ENCODE peak calls at places on chromosomes 13 and 19, in six cellular contexts. L, O, G, P, F and S are unnamed samples. For H3K36me3 and H3K4me1, the result is how much of the 10 kb centered on the place peaks cover.

GRCh38 chr13:98144501-98145350 is 1.8 kb downstream of the FARP1 start:
- DNase-seq in G (no peak), P (no peak), F (peak), L (peak), O (no peak), S (no peak)

GRCh38 chr13:23159205-23159586 is 21.6 kb upstream of the SGCG start:
- DNase-seq in F (no peak), G (no peak), O (peak), L (peak), P (no peak), S (no peak)

GRCh38 chr13:30905932-30906383 is at the start of gene MEDAG:
- DNase-seq in G (peak), L (peak), F (no peak), O (peak), P (peak), S (peak)

GRCh38 chr13:29507356-29507755 is 88.1 kb downstream of the SLC7A1 start:
- DNase-seq in L (no peak), G (no peak), P (no peak), F (no peak), O (no peak), S (no peak)

GRCh38 chr19:44703336-44704078 is 4.6 kb downstream of the CEACAM16 start:
- DNase-seq in P (no peak), L (no peak), O (no peak), F (no peak), G (no peak), S (no peak)

GRCh38 chr19:45515081-45515624 is 7.9 kb downstream of the VASP start:
- DNase-seq in G (no peak), P (no peak), F (no peak), L (no peak), O (peak), S (no peak)

GRCh38 chr13:91346062-91346461 is 1.4 kb upstream of the MIR17HG start:
- DNase-seq in O (no peak), F (no peak), P (no peak), G (no peak), L (no peak), S (no peak)

GRCh38 chr13:111040821-111041220 is 74.3 kb upstream of the ARHGEF7 start:
- DNase-seq in O (no peak), F (no peak), G (no peak), L (no peak), P (no peak), S (no peak)

GRCh38 chr13:42561752-42562467 is 12.0 kb upstream of the TNFSF11 start:
- DNase-seq in P (no peak), F (no peak), L (no peak), G (no peak), O (no peak), S (no peak)

GRCh38 chr13:74066937-74067336 is 67.3 kb downstream of the KLF12 start:
- DNase-seq in F (no peak), L (no peak), G (no peak), O (no peak), P (no peak), S (no peak)

GRCh38 chr19:35044317-35045117 is 3.0 kb downstream of the HPN start:
- DNase-seq in F (no peak), P (no peak), O (peak), L (peak), G (no peak), S (no peak)

GRCh38 chr19:19334063-19334988 is 13.7 kb downstream of the MAU2 start:
- DNase-seq in F (no peak), G (no peak), O (no peak), L (no peak), P (no peak), S (no peak)

GRCh38 chr19:35195822-35196221 is 32.7 kb downstream of the FAM187B start:
- DNase-seq in L (no peak), F (no peak), G (no peak), P (no peak), O (no peak), S (no peak)

GRCh38 chr19:55598034-55598433 is 1.3 kb downstream of the FIZ1 start:
- DNase-seq in O (no peak), F (no peak), L (no peak), P (no peak), G (no peak), S (no peak)

GRCh38 chr19:31356587-31357314 is 7.5 kb upstream of the TSHZ3 start:
- DNase-seq in O (no peak), G (no peak), L (no peak), P (no peak), F (no peak), S (no peak)

GRCh38 chr13:49063526-49063925 is 87.8 kb downstream of the FNDC3A start:
- DNase-seq in O (no peak), F (no peak), P (no peak), L (no peak), G (no peak), S (no peak)

GRCh38 chr19:28614634-28615545 is 598.1 kb downstream of the UQCRFS1 start:
- DNase-seq in O (no peak), L (no peak), F (no peak), P (no peak), G (no peak), S (no peak)

GRCh38 chr19:57465680-57466381 is 8.9 kb upstream of the VN1R1 start:
- DNase-seq in P (no peak), G (no peak), F (peak), L (peak), O (no peak), S (no peak)

GRCh38 chr19:19591133-19591825 is 27.2 kb downstream of the PBX4 start:
- DNase-seq in O (peak), L (peak), G (no peak), F (no peak), P (no peak), S (peak)

GRCh38 chr13:114109646-114110045 is 22.8 kb downstream of the RASA3 start:
- DNase-seq in F (no peak), O (no peak), L (no peak), G (peak), P (no peak), S (peak)

GRCh38 chr19:28727133-28727834 is 485.7 kb downstream of the UQCRFS1 start:
- DNase-seq in P (no peak), L (peak), F (no peak), O (no peak), G (no peak), S (no peak)

GRCh38 chr19:4120531-4120930 is 3.4 kb downstream of the MAP2K2 start:
- DNase-seq in G (no peak), P (no peak), F (no peak), L (peak), O (no peak), S (no peak)

GRCh38 chr19:35281303-35281702 is 1.0 kb upstream of the HAMP start:
- DNase-seq in P (no peak), G (no peak), L (no peak), F (no peak), O (no peak), S (no peak)

GRCh38 chr19:19866599-19867248 is 1.0 kb downstream of the ZNF253 start:
- DNase-seq in F (no peak), L (peak), O (no peak), G (no peak), P (no peak), S (no peak)

GRCh38 chr13:44583126-44583525 is 7.0 kb upstream of the TSC22D1 start:
- DNase-seq in L (no peak), G (no peak), F (no peak), P (no peak), O (no peak), S (no peak)

GRCh38 chr19:43784981-43785808 is 4.4 kb upstream of the KCNN4 start:
- DNase-seq in G (no peak), P (no peak), L (peak), F (peak), O (peak), S (peak)

GRCh38 chr13:43493496-43494000 is 293.2 kb downstream of the ENOX1 start:
- DNase-seq in G (no peak), L (no peak), F (no peak), O (no peak), P (no peak), S (no peak)

GRCh38 chr19:14482112-14482941 is 7.2 kb upstream of the PTGER1 start:
- DNase-seq in L (no peak), G (no peak), F (no peak), P (no peak), O (no peak), S (no peak)

GRCh38 chr13:75812751-75813181 is 176.6 kb downstream of the LMO7 start:
- DNase-seq in O (no peak), G (no peak), F (no peak), L (peak), P (no peak), S (no peak)

DNA sequence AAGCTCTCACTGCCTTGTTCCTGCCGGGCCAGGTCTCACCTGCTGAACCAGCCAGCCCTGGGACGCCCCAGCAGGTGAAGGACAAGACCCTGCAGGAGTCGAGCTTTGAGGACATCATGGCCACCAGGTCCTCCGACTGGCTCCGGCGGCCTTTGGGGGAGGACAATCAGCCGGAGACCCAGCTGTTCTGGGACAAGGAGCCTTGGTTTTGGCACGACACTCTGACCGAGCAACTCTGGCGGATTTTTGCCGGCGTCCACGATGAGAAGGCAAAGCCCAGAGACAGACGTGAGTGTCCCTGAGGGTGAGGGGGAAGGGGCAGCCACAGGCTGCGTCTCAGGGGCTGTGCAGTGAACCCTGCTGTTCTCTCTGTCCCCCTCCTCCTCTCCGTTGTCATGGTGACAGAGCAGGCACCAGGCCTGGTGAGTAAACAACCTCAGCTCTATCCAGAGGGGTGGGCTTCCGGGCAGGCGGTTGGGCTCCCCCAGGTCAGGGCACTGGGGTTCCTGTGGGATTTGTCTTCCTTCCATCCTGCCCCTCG is 9.7 kb downstream of the TLE6 start:
- DNase-seq in F (no peak), P (no peak), L (no peak), G (no peak), O (no peak), S (no peak)
- H3K36me3 ChIP-seq in F (under half), P (under half), L (under half), G (under half), O (under half), S (under half)

DNA sequence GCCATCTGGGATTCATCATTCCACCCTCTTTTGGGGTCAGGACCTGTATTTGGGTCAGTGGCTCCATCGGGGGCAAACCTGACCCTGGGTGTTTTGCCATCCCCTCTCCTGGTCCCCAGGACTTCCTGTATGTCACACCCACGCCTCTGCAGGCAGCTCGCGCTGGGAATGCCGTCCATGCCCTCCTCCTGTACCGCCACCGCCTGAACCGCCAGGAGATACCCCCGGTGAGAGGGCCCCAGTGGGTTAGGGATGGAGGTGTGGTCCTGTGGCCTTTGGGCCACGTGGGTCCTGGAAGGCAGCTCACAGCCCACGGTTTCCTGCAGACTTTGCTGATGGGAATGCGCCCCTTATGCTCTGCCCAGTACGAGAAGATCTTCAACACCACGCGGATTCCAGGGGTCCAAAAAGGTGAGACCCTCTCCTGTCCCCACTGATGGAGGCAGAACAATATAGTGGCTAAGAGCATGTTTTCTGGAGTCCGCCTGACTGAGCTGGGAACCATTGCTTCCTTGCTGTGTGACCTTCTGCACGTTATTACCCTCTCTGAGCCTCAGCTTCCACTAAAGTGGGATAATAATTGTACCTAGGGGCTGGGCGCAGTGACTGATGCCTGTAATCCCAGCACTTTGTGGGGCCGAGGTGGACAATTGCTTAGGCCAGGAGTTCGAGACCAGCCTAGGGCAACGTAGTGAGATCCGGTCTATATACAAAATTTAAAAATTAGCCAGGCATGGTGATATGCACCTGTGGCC is 14.1 kb downstream of the CPT1C start:
- DNase-seq in P (no peak), L (no peak), O (no peak), G (no peak), F (no peak), S (no peak)
- H3K27ac ChIP-seq in P (no peak), L (no peak), O (no peak), G (no peak), F (no peak), S (no peak)

GRCh38 chr19:54158812-54159351 is 639 bp downstream of the LENG1 start:
- DNase-seq in F (no peak), G (no peak), O (no peak), L (no peak), P (no peak), S (no peak)
- H3K4me1 ChIP-seq in F (under half), G (under half), O (under half), L (under half), P (under half), S (under half)

GRCh38 chr13:40968416-40969000 is 50.6 kb downstream of the ELF1 start:
- DNase-seq in F (no peak), O (no peak), G (no peak), L (no peak), P (no peak), S (no peak)
- H3K36me3 ChIP-seq in F (under half), O (under half), G (under half), L (under half), P (under half), S (under half)

DNA sequence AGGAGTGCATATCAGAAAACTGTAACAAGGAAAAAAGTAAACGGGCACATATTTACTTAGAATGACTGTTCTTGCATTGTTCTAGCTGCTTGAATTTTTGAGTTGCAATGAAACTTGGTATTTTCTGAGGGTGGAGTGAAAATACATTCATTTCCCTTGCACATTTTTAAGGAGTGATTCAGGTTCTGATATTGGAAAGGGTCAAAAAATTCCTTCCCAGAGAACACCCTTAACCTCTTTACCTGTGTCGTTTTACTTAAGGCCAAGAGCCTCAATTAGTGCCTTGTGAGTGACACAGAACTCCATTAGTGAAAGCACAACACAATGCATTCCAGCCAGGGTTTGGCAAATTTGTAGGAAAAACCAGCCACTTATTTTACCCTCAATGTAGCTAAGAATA is 2.3 kb downstream of the ITGBL1 start:
- DNase-seq in G (no peak), L (peak), P (no peak), O (no peak), F (no peak), S (no peak)
- H3K27ac ChIP-seq in G (no peak), L (no peak), P (peak), O (peak), F (peak), S (peak)

GRCh38 chr19:1273263-1274041 is 1.9 kb upstream of the FAM174C start:
- DNase-seq in L (no peak), O (no peak), G (no peak), F (no peak), P (no peak), S (no peak)
- H3K4me1 ChIP-seq in L (under half), O (half or more), G (half or more), F (under half), P (half or more), S (half or more)